ENCODE peak calls at places on chromosomes 7 and 10, in nine cellular contexts. A, V, M, Z, B, W, K, S and T are unnamed samples.

GRCh38 chr7:105876964-105877601 is 684 bp upstream of the ATXN7L1 start:
- DNase-seq in V (peak; percentile 62), A (peak; percentile 47), W (peak; percentile 20), S (no peak), M (no peak), Z (peak; percentile 68), K (peak; percentile 37), B (peak; percentile 49), T (no peak)

GRCh38 chr7:107147464-107148214 is 21.2 kb upstream of the HBP1 start:
- DNase-seq in V (peak; percentile 56), B (no peak), K (peak; percentile 37), A (peak; percentile 19), Z (no peak), W (peak; percentile 55), S (no peak), M (peak; percentile 49), T (no peak)

GRCh38 chr7:93337047-93337446 is 104.9 kb downstream of the VPS50 start:
- DNase-seq in A (no peak), W (no peak), B (no peak), Z (no peak), M (no peak), V (no peak), K (no peak), S (no peak), T (peak; percentile 8)

GRCh38 chr7:130649004-130649790 is 19.4 kb downstream of the COPG2 start:
- DNase-seq in W (peak; percentile 66), V (peak; percentile 44), S (peak; percentile 25), B (no peak), Z (no peak), K (peak; percentile 62), A (no peak), M (peak; percentile 64), T (peak; percentile 30)

GRCh38 chr7:24381919-24382505 is 98.0 kb downstream of the NPY start:
- DNase-seq in B (no peak), W (peak; percentile 9), A (no peak), S (no peak), K (no peak), V (peak; percentile 30), M (peak; percentile 62), Z (no peak), T (no peak)

GRCh38 chr7:29146888-29147609 is 712 bp upstream of the CPVL start:
- DNase-seq in Z (no peak), W (no peak), K (peak; percentile 1), B (peak; percentile 21), M (no peak), A (peak; percentile 35), V (no peak), S (no peak), T (no peak)

GRCh38 chr10:3980139-3980538 is 195.1 kb upstream of the KLF6 start:
- DNase-seq in A (no peak), S (no peak), Z (no peak), K (no peak), B (no peak), W (no peak), M (no peak), V (no peak), T (no peak)

GRCh38 chr7:129163875-129164544 is 19.5 kb downstream of the TSPAN33 start:
- DNase-seq in M (peak; percentile 80), W (peak; percentile 69), V (peak; percentile 80), A (no peak), S (peak; percentile 31), K (peak; percentile 35), B (no peak), Z (no peak), T (peak; percentile 26)

GRCh38 chr7:137282043-137282442 is 61.5 kb downstream of the PTN start:
- DNase-seq in V (no peak), W (no peak), Z (no peak), B (no peak), K (no peak), S (no peak), M (no peak), A (no peak), T (no peak)

GRCh38 chr7:149826344-149827088 is 11.7 kb upstream of the ZNF862 start:
- DNase-seq in B (no peak), Z (peak; percentile 59), A (no peak), S (no peak), W (no peak), V (no peak), M (no peak), K (no peak), T (no peak)

GRCh38 chr10:121217331-121217730 is 366.2 kb downstream of the WDR11 start:
- DNase-seq in V (no peak), W (no peak), B (no peak), Z (no peak), S (no peak), M (no peak), K (no peak), A (no peak), T (no peak)

DNA sequence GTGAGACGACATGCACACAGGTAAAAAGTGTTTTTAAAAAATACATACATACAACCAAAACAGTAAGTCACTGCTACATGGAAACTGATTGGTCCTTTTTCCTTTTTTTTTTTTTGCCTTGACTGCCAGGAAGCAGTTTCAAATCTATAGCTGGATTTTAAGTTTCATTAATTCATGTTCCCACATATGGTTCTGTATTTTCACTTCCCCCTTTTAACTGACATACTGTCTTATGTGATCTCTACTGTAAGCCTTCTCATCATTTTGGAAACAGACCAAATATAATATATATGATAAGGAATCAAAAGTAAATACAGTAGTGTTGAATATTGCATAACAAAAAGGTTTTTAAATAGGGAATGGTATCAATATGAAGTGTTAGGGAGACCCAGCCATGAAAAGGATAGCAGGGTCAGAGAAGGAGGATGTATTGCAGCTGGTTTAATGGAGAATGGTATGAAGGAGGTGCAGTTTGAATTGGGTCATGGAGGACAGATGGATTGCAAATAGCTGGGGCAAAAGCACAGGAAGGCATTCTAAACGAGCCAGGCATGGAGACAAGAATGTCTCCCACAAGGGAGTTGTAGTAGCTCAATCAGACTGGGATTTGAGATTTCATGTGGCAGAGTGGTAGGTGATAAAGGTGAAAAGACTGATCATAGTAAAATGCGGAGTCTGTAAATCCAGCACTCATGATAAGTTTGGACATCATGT is 5.4 kb downstream of the CAV1 start:
- DNase-seq in Z (no peak), B (no peak), K (no peak), W (no peak), V (peak; percentile 30), S (no peak), A (no peak), M (no peak), T (no peak)
- H3K4me3 ChIP-seq in Z (peak overlapping the region; percentile 68), B (no peak overlapping the region), K (peak overlapping the region; percentile 94), W (peak overlapping the region; percentile 11), V (no peak overlapping the region), S (peak overlapping the region; percentile 96), A (no peak overlapping the region), M (no peak overlapping the region), T (no peak overlapping the region)

GRCh38 chr10:43093423-43094090 is 16.7 kb downstream of the RET start:
- DNase-seq in Z (no peak), W (no peak), A (no peak), S (no peak), M (no peak), B (no peak), K (no peak), V (no peak), T (no peak)
- TF ChIP-seq CTCF in Z (no peak), W (peak; percentile 9), A (no peak), S (peak; percentile 14), M (no peak), B (no peak), K (no peak), V (peak; percentile 11), T (no peak)

GRCh38 chr7:32299133-32299702 is 191.0 kb downstream of the LSM5 start:
- DNase-seq in K (no peak), M (no peak), W (no peak), V (peak; percentile 11), S (no peak), Z (no peak), B (no peak), A (no peak), T (no peak)

GRCh38 chr7:32301427-32301826 is 188.8 kb downstream of the LSM5 start:
- DNase-seq in W (no peak), S (no peak), B (no peak), V (no peak), Z (no peak), A (no peak), M (no peak), K (no peak), T (no peak)

GRCh38 chr7:32293833-32294232 is 196.3 kb downstream of the LSM5 start:
- DNase-seq in W (no peak), A (no peak), V (no peak), B (no peak), Z (no peak), K (no peak), S (no peak), M (no peak), T (no peak)

DNA sequence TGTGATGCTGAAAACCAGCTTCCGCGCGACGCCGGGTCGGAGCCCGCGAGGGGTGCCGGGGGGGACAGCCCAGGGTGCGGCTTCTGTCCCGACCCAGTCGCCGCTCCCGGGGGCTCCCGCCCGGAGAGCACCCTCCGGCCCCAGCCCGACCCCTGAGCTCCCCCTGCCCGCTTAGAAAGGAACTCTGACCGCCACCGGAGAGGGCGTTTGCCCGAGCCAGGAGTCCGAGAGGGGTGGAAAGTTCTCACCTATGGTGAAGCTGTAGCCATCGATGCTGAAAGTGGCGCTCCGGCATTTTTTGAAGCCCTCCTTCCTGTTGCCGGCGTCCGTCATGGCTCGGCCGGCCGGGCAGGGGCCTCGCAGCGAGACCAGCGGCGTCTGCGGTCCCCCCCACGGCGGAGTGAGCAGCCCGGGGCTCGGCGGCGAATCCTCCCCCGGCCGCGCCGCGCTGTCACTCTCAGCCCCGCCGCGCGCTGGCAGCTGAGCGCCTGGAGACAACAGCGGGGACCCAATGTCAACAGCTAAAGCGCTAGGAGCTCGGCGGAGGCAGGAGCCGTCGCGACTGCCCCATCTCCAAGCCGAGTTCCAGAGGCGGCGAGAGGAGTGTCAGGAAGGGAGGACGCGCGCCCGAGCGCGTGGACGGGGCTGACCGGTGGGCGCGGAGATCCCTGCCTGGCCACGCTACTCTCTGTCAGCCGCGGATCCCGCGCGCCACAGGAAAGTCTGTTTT is 191.6 kb downstream of the LSM5 start:
- DNase-seq in K (no peak), Z (no peak), B (no peak), S (no peak), A (no peak), V (peak; percentile 6), M (no peak), W (no peak), T (no peak)
- H3K4me3 ChIP-seq in K (peak overlapping the region; percentile 21), Z (peak overlapping the region; percentile 33), B (peak overlapping the region; percentile 28), S (peak overlapping the region; percentile 24), A (peak overlapping the region; percentile 35), V (peak overlapping the region; percentile 33), M (no peak overlapping the region), W (peak overlapping the region; percentile 15), T (peak overlapping the region; percentile 44)

GRCh38 chr10:90288403-90288933 is 569.4 kb downstream of the HTR7 start:
- DNase-seq in S (no peak), K (peak; percentile 47), M (peak; percentile 12), V (peak; percentile 70), A (no peak), Z (no peak), W (peak; percentile 74), B (no peak), T (no peak)
- TF ChIP-seq CTCF in S (peak; percentile 45), K (peak; percentile 29), M (no peak), V (peak; percentile 39), A (no peak), Z (peak; percentile 17), W (peak; percentile 65), B (no peak), T (peak; percentile 48)

GRCh38 chr10:100462709-100463108 is at the start of gene WNT8B:
- DNase-seq in M (no peak), V (no peak), Z (no peak), W (no peak), B (no peak), K (no peak), S (no peak), A (no peak), T (no peak)
- H3K4me3 ChIP-seq in M (no peak within 1 kb of the TSS), V (no peak within 1 kb of the TSS), Z (no peak within 1 kb of the TSS), W (no peak within 1 kb of the TSS), B (no peak within 1 kb of the TSS), K (no peak within 1 kb of the TSS), S (no peak within 1 kb of the TSS), A (no peak within 1 kb of the TSS), T (no peak within 1 kb of the TSS)

GRCh38 chr7:36082910-36083309 is 70.1 kb upstream of the EEPD1 start:
- DNase-seq in Z (no peak), K (no peak), A (no peak), M (no peak), B (no peak), W (no peak), V (no peak), S (no peak), T (no peak)
- TF ChIP-seq CTCF in Z (no peak), K (no peak), A (no peak), M (no peak), B (no peak), W (peak; percentile 22), V (peak; percentile 5), S (no peak), T (no peak)